ENCODE peak calls at places on chromosomes 2 and 18, in six cellular contexts. V is cardiac muscle cell, F is ovary, A is aorta, E is fibroblast of lung, C is left lung. K is an unnamed sample.

GRCh38 chr18:41323044-41323443 is 632.0 kb upstream of the PIK3C3 start:
- DNase-seq in V (peak; percentile 39), E (peak; percentile 39), C (no peak), F (no peak), A (no peak), K (no peak)

GRCh38 chr2:75619992-75620740 is 26.4 kb upstream of the MRPL19 start:
- DNase-seq in E (no peak), A (no peak), F (no peak), C (no peak), V (no peak), K (no peak)

GRCh38 chr18:62364558-62364957 is 39.4 kb downstream of the TNFRSF11A start:
- DNase-seq in A (no peak), C (no peak), V (no peak), F (no peak), E (no peak), K (no peak)

GRCh38 chr18:13437801-13438506 is 219.4 kb downstream of the LDLRAD4 start:
- DNase-seq in F (no peak), V (no peak), C (no peak), A (no peak), E (no peak), K (no peak)

GRCh38 chr2:7672027-7672684 is 754.9 kb downstream of the RNF144A start:
- DNase-seq in C (no peak), E (peak; percentile 67), F (no peak), A (peak; percentile 66), V (peak; percentile 54), K (no peak)

GRCh38 chr2:63218800-63219511 is 168.3 kb downstream of the OTX1 start:
- DNase-seq in E (no peak), V (no peak), C (no peak), F (no peak), A (no peak), K (no peak)

GRCh38 chr18:75551071-75551470 is 123.6 kb upstream of the SMIM21 start:
- DNase-seq in F (no peak), V (peak; percentile 19), E (no peak), C (no peak), A (no peak), K (no peak)

GRCh38 chr2:10960606-10961489 is 49.1 kb downstream of the KCNF1 start:
- DNase-seq in A (peak; percentile 42), E (no peak), F (no peak), V (no peak), C (peak; percentile 75), K (no peak)

GRCh38 chr2:165863816-165864221 is 69.8 kb upstream of the GALNT3 start:
- DNase-seq in A (no peak), C (no peak), F (no peak), V (no peak), E (no peak), K (no peak)

GRCh38 chr2:231632559-231633142 is 40.0 kb downstream of the TEX44 start:
- DNase-seq in V (peak; percentile 54), F (no peak), A (no peak), C (no peak), E (peak; percentile 96), K (no peak)

GRCh38 chr2:147980940-147981339 is 39.6 kb downstream of the ORC4 start:
- DNase-seq in V (no peak), C (no peak), F (no peak), E (no peak), A (no peak), K (no peak)

GRCh38 chr2:226524381-226524843 is 275.2 kb downstream of the IRS1 start:
- DNase-seq in A (no peak), V (peak; percentile 84), E (peak; percentile 98), C (no peak), F (no peak), K (no peak)

GRCh38 chr2:223768179-223768578 is 69.2 kb downstream of the AP1S3 start:
- DNase-seq in F (no peak), V (no peak), E (no peak), A (no peak), C (no peak), K (no peak)

GRCh38 chr18:79524181-79525078 is 128.7 kb downstream of the NFATC1 start:
- DNase-seq in A (peak; percentile 47), C (no peak), F (peak; percentile 18), E (no peak), V (no peak), K (peak; percentile 57)

GRCh38 chr18:78722391-78722790 is 257.2 kb upstream of the SALL3 start:
- DNase-seq in F (no peak), A (no peak), V (no peak), C (no peak), E (no peak), K (no peak)

GRCh38 chr18:33560686-33561370 is 17.2 kb upstream of the ASXL3 start:
- DNase-seq in E (peak; percentile 54), F (no peak), A (no peak), C (no peak), V (peak; percentile 37), K (no peak)

GRCh38 chr18:3074094-3074493 is 61.1 kb upstream of the LPIN2 start:
- DNase-seq in F (no peak), A (no peak), V (no peak), E (no peak), C (no peak), K (no peak)

GRCh38 chr2:234241656-234242445 is 191.3 kb downstream of the SPP2 start:
- DNase-seq in A (no peak), C (no peak), V (peak; percentile 34), E (peak; percentile 43), F (no peak), K (peak; percentile 86)

GRCh38 chr18:215448-216010 is 52.3 kb downstream of the THOC1 start:
- DNase-seq in A (no peak), E (no peak), V (no peak), F (no peak), C (no peak), K (no peak)
- H3K36me3 ChIP-seq in A (peaks cover 9% of the 10 kb centered on the region), E (peaks cover 10% of the 10 kb centered on the region), V (peaks cover 79% of the 10 kb centered on the region), F (no peaks in the 10 kb centered on the region), C (peaks cover 84% of the 10 kb centered on the region), K (peaks cover 90% of the 10 kb centered on the region)

GRCh38 chr2:105099153-105099552 is 61.3 kb downstream of the MRPS9 start:
- DNase-seq in A (no peak), F (no peak), E (no peak), C (no peak), V (no peak), K (no peak)
- H3K36me3 ChIP-seq in A (peaks cover 3% of the 10 kb centered on the region), F (no peaks in the 10 kb centered on the region), E (peaks cover 2% of the 10 kb centered on the region), C (peaks cover 40% of the 10 kb centered on the region), V (peaks cover 28% of the 10 kb centered on the region), K (peaks cover 26% of the 10 kb centered on the region)

GRCh38 chr18:48798334-48799197 is 152.2 kb downstream of the SMAD7 start:
- DNase-seq in A (peak; percentile 52), V (no peak), F (peak; percentile 10), E (no peak), C (no peak), K (peak; percentile 30)

GRCh38 chr18:48794251-48794970 is 156.4 kb downstream of the SMAD7 start:
- DNase-seq in C (no peak), V (no peak), E (no peak), F (no peak), A (peak; percentile 35), K (peak; percentile 29)

GRCh38 chr18:48795696-48796095 is 155.1 kb downstream of the SMAD7 start:
- DNase-seq in E (no peak), C (no peak), V (no peak), F (no peak), A (peak; percentile 16), K (no peak)

GRCh38 chr18:48797841-48798255 is 152.9 kb downstream of the SMAD7 start:
- DNase-seq in V (no peak), C (no peak), A (peak; percentile 36), F (no peak), E (no peak), K (peak; percentile 16)

GRCh38 chr18:48796491-48797205 is 154.1 kb downstream of the SMAD7 start:
- DNase-seq in V (no peak), F (no peak), C (no peak), A (peak; percentile 37), E (no peak), K (peak; percentile 23)
- H3K36me3 ChIP-seq in V (no peaks in the 10 kb centered on the region), F (no peaks in the 10 kb centered on the region), C (no peaks in the 10 kb centered on the region), A (no peaks in the 10 kb centered on the region), E (peaks cover 5% of the 10 kb centered on the region), K (no peaks in the 10 kb centered on the region)

GRCh38 chr2:134934150-134934549 is 15.5 kb downstream of the CCNT2 start:
- DNase-seq in E (no peak), V (no peak), F (no peak), C (no peak), A (no peak), K (no peak)

GRCh38 chr2:134933732-134934131 is 15.1 kb downstream of the CCNT2 start:
- DNase-seq in C (no peak), A (no peak), E (no peak), V (no peak), F (no peak), K (no peak)

GRCh38 chr2:134936691-134937090 is 18.1 kb downstream of the CCNT2 start:
- DNase-seq in V (no peak), C (no peak), F (no peak), E (no peak), A (no peak), K (no peak)

GRCh38 chr2:134934641-134935040 is 16.0 kb downstream of the CCNT2 start:
- DNase-seq in F (no peak), V (peak; percentile 11), A (no peak), E (peak; percentile 15), C (no peak), K (no peak)

DNA sequence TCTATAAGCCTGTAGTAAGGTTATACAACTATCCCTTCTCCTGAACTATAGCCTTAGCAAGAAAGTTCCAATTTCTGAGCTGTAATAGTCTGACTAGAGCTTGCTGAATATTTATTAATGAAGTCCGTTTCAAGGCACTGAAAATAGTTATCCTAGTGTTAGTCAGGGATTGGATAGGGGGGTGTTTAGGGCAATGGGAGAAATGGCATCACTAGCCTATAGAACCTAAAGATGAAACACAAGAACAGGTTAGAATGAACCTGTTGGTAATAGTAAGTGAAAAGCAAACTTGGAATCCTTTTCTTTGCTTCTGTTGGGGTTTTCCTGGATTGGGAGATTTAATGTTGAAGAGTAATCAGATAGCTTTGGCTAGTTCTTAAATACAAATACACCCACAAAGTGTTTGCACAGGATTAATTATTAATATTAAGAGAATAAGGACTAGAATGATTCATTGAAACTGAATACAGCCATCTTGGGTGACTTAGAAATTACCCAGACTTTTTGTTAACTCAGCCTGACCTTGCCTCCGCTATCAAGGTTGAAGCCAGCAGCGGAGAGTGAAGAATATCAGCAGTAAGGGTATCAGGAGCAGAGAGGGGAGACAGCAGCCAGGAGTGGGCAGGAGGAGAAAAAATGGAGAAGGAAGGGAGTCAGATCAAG is 14.4 kb downstream of the CCNT2 start:
- DNase-seq in F (no peak), V (no peak), C (no peak), A (no peak), E (no peak), K (no peak)
- H3K36me3 ChIP-seq in F (no peaks in the 10 kb centered on the region), V (peaks cover 9% of the 10 kb centered on the region), C (peaks cover 16% of the 10 kb centered on the region), A (no peaks in the 10 kb centered on the region), E (no peaks in the 10 kb centered on the region), K (peaks cover 43% of the 10 kb centered on the region)